ENCODE peak calls at places on chromosomes 7 and 10, in seven cellular contexts. Z is cardiac muscle cell, X is PC-9, K is IMR-90, V is colonic mucosa, H is transverse colon, Q is breast epithelium. I is an unnamed sample. For H3K4me1, the result is how much of the 10 kb centered on the place peaks cover.

GRCh38 chr7:44617225-44617885 is 10.9 kb downstream of the OGDH start:
- DNase-seq in X (peak), K (peak), Z (peak), Q (no peak), H (no peak), V (no peak), I (peak)

GRCh38 chr10:22243321-22243720 is 25.5 kb upstream of the EBLN1 start:
- DNase-seq in Q (no peak), K (no peak), X (no peak), Z (no peak), V (no peak), H (no peak), I (no peak)

GRCh38 chr10:102502029-102502336 is 529 bp downstream of the ACTR1A start:
- DNase-seq in V (peak), Z (peak), H (peak), K (peak), X (peak), Q (peak), I (peak)

GRCh38 chr10:73263948-73264347 is 11.5 kb upstream of the MRPS16 start:
- DNase-seq in Q (no peak), Z (peak), H (no peak), V (no peak), X (peak), K (peak), I (peak)

GRCh38 chr7:50781371-50781770 is 1.3 kb downstream of the GRB10 start:
- DNase-seq in Q (no peak), Z (no peak), K (no peak), H (no peak), X (no peak), V (no peak), I (no peak)

GRCh38 chr7:27123477-27124053 is 7.0 kb downstream of the HOXA4 start:
- DNase-seq in V (peak), X (no peak), H (no peak), Q (no peak), Z (no peak), K (no peak), I (no peak)

GRCh38 chr10:49610015-49610734 is at the start of gene SLC18A3:
- DNase-seq in V (no peak), X (no peak), Z (no peak), Q (no peak), K (no peak), H (no peak), I (no peak)

GRCh38 chr7:139494835-139495568 is 11.5 kb upstream of the KLRG2 start:
- DNase-seq in X (no peak), Q (no peak), K (no peak), V (no peak), Z (no peak), H (no peak), I (no peak)

GRCh38 chr7:129831424-129832058 is 121.2 kb downstream of the UBE2H start:
- DNase-seq in V (no peak), Z (peak), K (peak), Q (no peak), H (no peak), X (peak), I (peak)

GRCh38 chr7:123732413-123733091 is 16.3 kb downstream of the WASL start:
- DNase-seq in H (no peak), X (no peak), K (no peak), Z (no peak), V (no peak), Q (no peak), I (no peak)

GRCh38 chr10:63164045-63164722 is 31.1 kb downstream of the NRBF2 start:
- DNase-seq in X (no peak), Q (no peak), V (no peak), Z (peak), H (no peak), K (peak), I (no peak)

GRCh38 chr10:74988787-74989574 is 122.5 kb upstream of the SAMD8 start:
- DNase-seq in H (no peak), V (no peak), Q (no peak), K (no peak), X (no peak), Z (no peak), I (no peak)

GRCh38 chr10:4082851-4083250 is 297.8 kb upstream of the KLF6 start:
- DNase-seq in Q (no peak), X (no peak), V (no peak), H (no peak), K (no peak), Z (peak), I (no peak)

GRCh38 chr7:70098133-70098561 is 499.9 kb downstream of the AUTS2 start:
- DNase-seq in K (no peak), Z (no peak), H (no peak), V (no peak), Q (no peak), X (no peak), I (no peak)

GRCh38 chr10:43940898-43941777 is 292.5 kb upstream of the ZNF32 start:
- DNase-seq in X (no peak), Z (no peak), V (no peak), Q (no peak), K (no peak), H (no peak), I (no peak)

GRCh38 chr10:77197544-77197943 is 440.1 kb downstream of the KCNMA1 start:
- DNase-seq in Q (no peak), H (no peak), K (no peak), Z (no peak), V (no peak), X (no peak), I (no peak)

GRCh38 chr10:125868372-125868975 is 12.6 kb downstream of the DHX32 start:
- DNase-seq in K (peak), Z (peak), Q (no peak), X (no peak), V (no peak), H (peak), I (peak)

GRCh38 chr7:96781919-96782318 is 72.3 kb upstream of the SEM1 start:
- DNase-seq in Q (no peak), K (no peak), Z (no peak), X (no peak), V (no peak), H (no peak), I (peak)

GRCh38 chr7:133886081-133886480 is 241.1 kb upstream of the LRGUK start:
- DNase-seq in X (no peak), Q (no peak), H (no peak), Z (no peak), V (no peak), K (no peak), I (no peak)

GRCh38 chr10:18005781-18006456 is 54.2 kb downstream of the SLC39A12 start:
- DNase-seq in X (no peak), V (no peak), K (peak), Q (no peak), Z (peak), H (no peak), I (no peak)

GRCh38 chr7:94182066-94182465 is 177.9 kb upstream of the BET1 start:
- DNase-seq in H (no peak), Z (peak), X (no peak), K (peak), Q (no peak), V (no peak), I (peak)

GRCh38 chr7:94182721-94183120 is 178.6 kb upstream of the BET1 start:
- DNase-seq in X (no peak), K (no peak), Q (no peak), H (no peak), V (no peak), Z (peak), I (no peak)

GRCh38 chr7:94179466-94179865 is 175.3 kb upstream of the BET1 start:
- DNase-seq in Q (no peak), Z (no peak), H (no peak), X (no peak), V (no peak), K (no peak), I (no peak)

GRCh38 chr7:94188350-94188749 is 184.2 kb upstream of the BET1 start:
- DNase-seq in V (no peak), H (no peak), Q (no peak), X (no peak), K (no peak), Z (peak), I (no peak)

DNA sequence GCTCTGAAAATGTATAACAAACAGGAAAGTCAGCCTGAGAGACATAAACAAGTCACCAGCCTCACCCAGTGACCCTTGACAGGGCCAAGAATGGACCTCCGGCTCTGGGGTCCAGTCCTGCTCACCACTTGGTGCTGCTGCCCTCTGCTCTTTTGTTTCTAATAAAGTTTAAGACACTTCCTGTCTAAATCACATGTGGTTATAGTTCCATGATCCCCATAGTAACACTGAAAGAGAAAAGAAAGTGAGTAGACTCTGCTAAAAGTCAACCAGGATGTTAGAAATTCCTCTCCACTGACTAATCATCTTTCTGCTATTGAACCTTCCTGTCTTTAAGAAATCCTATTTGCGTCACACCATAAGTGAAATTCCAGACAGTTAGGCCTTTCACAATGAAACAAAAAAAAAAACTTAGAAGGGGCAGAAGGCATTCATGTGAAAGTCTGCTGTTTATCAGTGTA is 179.2 kb upstream of the BET1 start:
- DNase-seq in K (peak), Z (peak), X (peak), H (no peak), Q (no peak), V (no peak), I (peak)
- TF ChIP-seq CTCF in K (peak), Z (no peak), X (no peak), H (no peak), Q (no peak), V (no peak), I (peak)

DNA sequence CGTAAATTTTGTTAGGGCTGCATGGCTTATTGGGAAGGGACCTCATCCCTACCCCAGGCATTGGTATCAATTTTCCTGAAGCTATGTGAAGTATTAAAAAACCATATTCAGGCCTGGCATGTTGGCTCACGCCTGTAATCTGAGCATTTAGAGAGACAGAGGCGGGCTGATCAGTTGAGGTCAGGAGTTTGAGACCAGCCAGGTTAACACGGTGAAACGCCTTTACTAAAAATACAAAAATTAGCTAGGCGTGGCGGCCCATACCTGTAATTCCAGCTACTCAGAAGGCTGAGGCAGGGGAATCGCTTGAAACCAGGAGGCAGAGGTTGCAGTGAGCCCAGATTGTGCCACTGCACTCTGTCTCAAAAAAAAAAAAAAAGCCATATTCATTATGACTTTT is 7.1 kb downstream of the TASOR2 start:
- DNase-seq in Z (no peak), V (peak), X (no peak), Q (no peak), H (no peak), K (no peak), I (no peak)
- H3K4me1 ChIP-seq in Z (under half), V (under half), X (under half), Q (under half), H (under half), K (under half), I (under half)

DNA sequence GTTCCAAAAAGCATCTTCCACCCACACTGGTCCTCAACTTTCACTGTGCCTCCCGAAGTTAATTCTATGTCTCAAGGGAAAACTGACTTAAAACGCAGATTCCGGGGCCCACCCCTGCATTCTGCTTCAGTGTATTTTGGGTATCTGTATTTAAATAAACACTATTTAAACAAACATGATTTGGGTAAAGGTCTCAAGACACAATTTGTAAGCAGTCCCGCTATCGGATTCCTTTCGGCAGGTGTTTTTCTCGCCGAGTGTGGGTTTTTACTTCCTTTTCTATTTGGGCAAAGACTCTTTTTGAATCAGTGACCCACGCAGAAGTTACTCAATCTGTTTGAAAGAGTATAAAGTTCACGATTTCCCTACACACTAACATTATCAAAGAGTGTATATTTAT is 1.2 kb downstream of the PDIA4 start:
- DNase-seq in V (no peak), H (no peak), Q (no peak), X (no peak), Z (no peak), K (no peak), I (no peak)
- H3K27ac ChIP-seq in V (peak), H (peak), Q (peak), X (peak), Z (no peak), K (no peak), I (no peak)

GRCh38 chr10:96719850-96720421 is 378 bp downstream of the PIK3AP1 start:
- DNase-seq in H (peak), Z (peak), Q (no peak), X (no peak), V (peak), K (no peak), I (no peak)
- TF ChIP-seq CTCF in H (peak), Z (peak), Q (no peak), X (no peak), V (peak), K (peak), I (peak)

GRCh38 chr10:71837085-71837827 is 13.8 kb downstream of the PSAP start:
- DNase-seq in H (no peak), K (no peak), X (peak), Q (no peak), Z (no peak), V (no peak), I (no peak)

GRCh38 chr10:71835671-71836593 is 15.1 kb downstream of the PSAP start:
- DNase-seq in K (peak), X (peak), V (no peak), Q (no peak), H (peak), Z (peak), I (no peak)

GRCh38 chr10:71838264-71839211 is 12.5 kb downstream of the PSAP start:
- DNase-seq in V (no peak), Z (peak), X (peak), H (no peak), K (peak), Q (no peak), I (peak)

GRCh38 chr10:71834343-71834674 is 16.7 kb downstream of the PSAP start:
- DNase-seq in H (no peak), V (no peak), Q (no peak), Z (no peak), K (no peak), X (peak), I (no peak)

GRCh38 chr10:71836594-71836970 is 14.5 kb downstream of the PSAP start:
- DNase-seq in Q (no peak), H (no peak), V (no peak), Z (peak), X (no peak), K (no peak), I (no peak)
- H3K4me1 ChIP-seq in Q (under half), H (under half), V (under half), Z (under half), X (half or more), K (under half), I (under half)

GRCh38 chr7:152107945-152108344 is 82.5 kb downstream of the GALNT11 start:
- DNase-seq in K (no peak), H (no peak), X (no peak), Z (no peak), Q (no peak), V (no peak), I (no peak)

GRCh38 chr7:152103066-152103465 is 77.6 kb downstream of the GALNT11 start:
- DNase-seq in V (no peak), K (no peak), Q (no peak), Z (no peak), X (no peak), H (no peak), I (no peak)

GRCh38 chr7:152103691-152104090 is 78.2 kb downstream of the GALNT11 start:
- DNase-seq in V (no peak), H (no peak), Q (no peak), Z (no peak), X (no peak), K (no peak), I (no peak)

GRCh38 chr7:152106990-152107389 is 81.5 kb downstream of the GALNT11 start:
- DNase-seq in V (no peak), Q (no peak), K (peak), X (no peak), Z (no peak), H (no peak), I (no peak)

DNA sequence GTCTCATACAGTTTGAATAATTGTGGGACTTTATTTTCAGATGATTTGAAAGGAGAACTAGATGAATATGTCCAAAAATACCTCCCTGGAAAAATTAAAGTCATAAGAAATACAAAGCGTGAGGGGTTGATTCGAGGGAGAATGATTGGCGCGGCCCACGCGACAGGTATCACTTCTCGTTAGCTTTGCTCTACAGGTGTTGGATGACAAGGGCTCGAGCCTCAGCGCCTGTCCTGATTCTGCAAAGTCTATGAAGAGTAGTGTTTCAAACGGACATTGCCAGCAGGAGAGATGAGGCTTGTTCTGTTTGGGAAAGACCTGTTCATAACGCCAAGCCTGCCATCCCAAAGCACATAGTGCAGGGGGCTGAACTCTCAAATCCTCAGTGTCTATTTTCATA is 79.7 kb downstream of the GALNT11 start:
- DNase-seq in K (no peak), Z (no peak), H (no peak), Q (no peak), V (no peak), X (no peak), I (no peak)
- H3K27ac ChIP-seq in K (no peak), Z (no peak), H (no peak), Q (no peak), V (no peak), X (no peak), I (no peak)

GRCh38 chr7:22586806-22587180 is 86.8 kb upstream of the STEAP1B start:
- DNase-seq in Q (no peak), Z (peak), H (no peak), V (no peak), K (peak), X (peak), I (no peak)
- TF ChIP-seq CTCF in Q (no peak), Z (peak), H (no peak), V (no peak), K (peak), X (peak), I (peak)

DNA sequence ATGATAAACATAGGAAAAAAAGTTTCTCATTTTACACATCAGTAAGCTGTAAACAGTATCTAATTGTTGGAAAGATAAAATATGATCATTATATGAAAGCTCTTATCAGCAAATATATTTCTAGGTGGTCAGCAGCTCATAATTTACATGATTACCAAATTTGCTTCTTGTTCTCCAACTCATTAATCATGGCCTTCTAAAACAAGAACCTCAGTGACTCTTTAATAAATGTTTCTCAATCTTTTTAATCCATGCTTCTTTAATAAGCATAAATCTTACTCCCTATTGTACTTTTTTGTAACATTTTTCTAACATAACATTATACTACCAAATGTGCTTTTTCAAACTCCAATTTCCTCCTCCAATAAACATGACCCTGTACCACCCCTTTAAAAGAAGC is 5.9 kb downstream of the ITGB1 start:
- DNase-seq in Z (no peak), X (no peak), Q (no peak), H (no peak), V (no peak), K (no peak), I (no peak)
- H3K4me1 ChIP-seq in Z (half or more), X (half or more), Q (under half), H (under half), V (under half), K (under half), I (half or more)